ENCODE peak calls at places on chromosomes 5 and 9, in five cellular contexts. F is HepG2, O is IMR-90, N is mammary epithelial cell, V is SK-N-SH. Y is an unnamed sample.

GRCh38 chr5:59042201-59042600 is 459.3 kb downstream of the RAB3C start:
- DNase-seq in F (no peak), O (peak; percentile 63), N (peak; percentile 77), V (no peak), Y (peak; percentile 89)

GRCh38 chr5:73985145-73985544 is 359.1 kb downstream of the ARHGEF28 start:
- DNase-seq in F (peak; percentile 69), O (peak; percentile 45), N (peak; percentile 83), V (peak; percentile 22), Y (peak; percentile 20)

GRCh38 chr9:72826954-72827953 is 125.6 kb downstream of the ALDH1A1 start:
- DNase-seq in F (no peak), O (no peak), N (no peak), V (no peak), Y (no peak)

GRCh38 chr5:56311306-56311904 is 78.3 kb upstream of the ANKRD55 start:
- DNase-seq in F (no peak), O (no peak), N (no peak), V (no peak), Y (no peak)

GRCh38 chr5:112762113-112762810 is 24.6 kb downstream of the APC start:
- DNase-seq in F (no peak), O (peak; percentile 40), N (no peak), V (no peak), Y (peak; percentile 63)

GRCh38 chr5:142133382-142134206 is 25.0 kb downstream of the NDFIP1 start:
- DNase-seq in F (peak; percentile 42), O (no peak), N (no peak), V (no peak), Y (no peak)

GRCh38 chr9:32579706-32580331 is 6.9 kb upstream of the NDUFB6 start:
- DNase-seq in F (peak; percentile 38), O (peak; percentile 53), N (peak; percentile 25), V (peak; percentile 45), Y (no peak)

GRCh38 chr5:31408814-31409213 is 123.1 kb downstream of the DROSHA start:
- DNase-seq in F (no peak), O (peak; percentile 74), N (peak; percentile 90), V (no peak), Y (peak; percentile 75)

GRCh38 chr9:115006660-115007059 is 76.3 kb upstream of the TNFSF8 start:
- DNase-seq in F (no peak), O (peak; percentile 83), N (peak; percentile 87), V (no peak), Y (peak; percentile 98)

GRCh38 chr5:163281512-163281911 is 155.9 kb upstream of the CCNG1 start:
- DNase-seq in F (no peak), O (no peak), N (no peak), V (no peak), Y (no peak)

GRCh38 chr9:92135576-92135975 is 20.4 kb upstream of the SPTLC1 start:
- DNase-seq in F (no peak), O (no peak), N (no peak), V (no peak), Y (no peak)

GRCh38 chr5:159962214-159962613 is 45.9 kb downstream of the ADRA1B start:
- DNase-seq in F (no peak), O (no peak), N (no peak), V (no peak), Y (no peak)

GRCh38 chr5:96963267-96963666 is 27.4 kb downstream of the LNPEP start:
- DNase-seq in F (no peak), O (peak; percentile 82), N (no peak), V (no peak), Y (peak; percentile 52)

GRCh38 chr5:8227114-8227513 is 358.2 kb downstream of the MTRR start:
- DNase-seq in F (no peak), O (no peak), N (no peak), V (no peak), Y (no peak)

GRCh38 chr9:109097156-109097555 is 22.6 kb downstream of the TMEM245 start:
- DNase-seq in F (no peak), O (no peak), N (no peak), V (no peak), Y (no peak)

GRCh38 chr5:91048073-91048472 is 335.0 kb downstream of the ARRDC3 start:
- DNase-seq in F (no peak), O (no peak), N (no peak), V (no peak), Y (no peak)

GRCh38 chr5:172932313-172933017 is 26.8 kb upstream of the RPL26L1 start:
- DNase-seq in F (peak; percentile 23), O (peak; percentile 78), N (peak; percentile 40), V (peak; percentile 86), Y (no peak)

GRCh38 chr5:56530739-56531138 is 284.6 kb upstream of the MAP3K1 start:
- DNase-seq in F (no peak), O (no peak), N (no peak), V (no peak), Y (no peak)

GRCh38 chr5:119708076-119708790 is 78.9 kb downstream of the FAM170A start:
- DNase-seq in F (no peak), O (no peak), N (peak; percentile 4), V (no peak), Y (no peak)

GRCh38 chr9:126348911-126349550 is 22.4 kb downstream of the MVB12B start:
- DNase-seq in F (no peak), O (no peak), N (no peak), V (no peak), Y (no peak)

GRCh38 chr9:125460883-125461475 is 199.4 kb downstream of the GAPVD1 start:
- DNase-seq in F (no peak), O (peak; percentile 93), N (no peak), V (no peak), Y (peak; percentile 100)

GRCh38 chr5:95178046-95178651 is 106.7 kb downstream of the MCTP1 start:
- DNase-seq in F (peak; percentile 7), O (no peak), N (no peak), V (no peak), Y (peak; percentile 73)

GRCh38 chr5:142104491-142104890 is 4.1 kb upstream of the NDFIP1 start:
- DNase-seq in F (no peak), O (no peak), N (no peak), V (no peak), Y (no peak)

GRCh38 chr5:99949969-99950524 is 585.1 kb upstream of the FAM174A start:
- DNase-seq in F (no peak), O (no peak), N (no peak), V (no peak), Y (no peak)

GRCh38 chr9:5876026-5876425 is 14.7 kb upstream of the MLANA start:
- DNase-seq in F (no peak), O (no peak), N (no peak), V (no peak), Y (no peak)

GRCh38 chr5:125776656-125777055 is 646.6 kb upstream of the GRAMD2B start:
- DNase-seq in F (no peak), O (no peak), N (no peak), V (no peak), Y (no peak)

GRCh38 chr9:98192503-98193335 is at the start of gene CORO2A:
- DNase-seq in F (peak; percentile 67), O (peak; percentile 63), N (peak; percentile 83), V (peak; percentile 98), Y (peak; percentile 50)

GRCh38 chr9:98189412-98189811 is 3.0 kb downstream of the CORO2A start:
- DNase-seq in F (no peak), O (no peak), N (no peak), V (no peak), Y (no peak)

GRCh38 chr9:98191615-98192502 is 578 bp downstream of the CORO2A start:
- DNase-seq in F (no peak), O (no peak), N (peak; percentile 49), V (peak; percentile 77), Y (no peak)

GRCh38 chr9:98190757-98191105 is 1.7 kb downstream of the CORO2A start:
- DNase-seq in F (no peak), O (no peak), N (no peak), V (no peak), Y (no peak)

DNA sequence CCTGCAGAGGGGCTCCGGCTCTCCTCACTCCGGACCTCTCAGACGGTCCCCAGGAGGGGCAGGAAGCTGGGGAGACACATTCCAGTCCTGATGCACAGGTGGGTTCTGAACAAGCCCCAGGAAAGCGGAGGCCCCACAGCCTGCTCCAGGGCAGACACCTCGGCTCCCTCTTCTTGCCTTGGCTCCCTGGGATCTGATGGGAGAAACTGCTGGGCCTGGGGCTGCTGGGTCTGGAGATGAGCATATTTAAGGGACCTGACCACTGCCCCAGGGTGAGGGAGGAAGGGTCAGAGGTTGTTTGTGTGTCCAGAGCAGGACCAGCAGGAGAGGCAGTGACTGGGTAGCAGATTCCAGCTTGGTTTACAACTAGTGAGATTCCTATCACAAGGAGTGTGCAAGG is 1.2 kb downstream of the CORO2A start:
- DNase-seq in F (no peak), O (no peak), N (no peak), V (no peak), Y (no peak)
- H3K4me3 ChIP-seq in F (peak overlapping the region; percentile 81), O (no peak overlapping the region), N (peak overlapping the region; percentile 85), V (no peak overlapping the region), Y (no peak overlapping the region)

DNA sequence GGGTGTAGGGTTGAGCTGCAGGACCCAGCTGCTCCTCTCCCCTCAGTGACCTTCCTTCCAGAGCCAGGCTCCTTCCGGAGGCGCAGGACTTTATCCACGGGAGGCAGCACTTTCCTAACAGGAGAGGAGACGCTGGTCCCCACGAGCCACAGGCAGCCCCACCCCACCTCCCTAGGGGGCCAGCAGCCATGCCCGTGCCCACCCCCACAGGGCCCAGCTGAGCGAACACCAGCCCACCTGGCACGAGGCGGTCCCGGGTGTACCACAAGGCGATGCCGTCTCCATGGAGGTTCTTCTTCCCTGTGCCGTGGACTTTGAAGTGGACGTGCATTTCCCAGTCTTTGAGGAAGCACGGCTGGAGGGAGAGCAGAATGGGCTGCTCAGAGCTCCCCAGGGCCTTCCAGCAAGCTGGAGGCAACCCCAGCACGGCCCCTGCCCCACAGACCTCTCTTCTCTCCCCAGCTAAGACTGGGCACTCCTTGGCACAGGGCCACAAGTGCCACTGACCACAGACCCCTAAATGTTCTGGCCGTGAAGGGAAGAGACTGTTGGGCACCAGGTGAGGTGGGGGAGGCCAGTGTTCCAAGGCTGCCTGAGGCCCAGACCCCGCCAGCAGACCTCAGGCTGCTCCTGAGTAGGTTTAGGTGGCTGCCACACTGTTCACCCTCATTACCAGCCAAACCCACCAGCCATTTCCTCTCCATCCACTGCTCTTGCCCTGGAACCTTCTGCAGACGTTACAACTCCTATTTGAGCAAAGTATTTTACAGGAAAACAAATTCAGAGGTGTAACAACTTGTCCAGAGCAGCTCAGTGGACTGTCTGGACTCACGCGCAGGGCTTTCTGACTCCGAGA is 13.0 kb downstream of the LMAN2 start:
- DNase-seq in F (no peak), O (no peak), N (no peak), V (no peak), Y (no peak)
- H3K9ac ChIP-seq in F (no peak overlapping the region), O (no peak overlapping the region), N (no peak overlapping the region), V (no peak overlapping the region), Y (no peak overlapping the region)

GRCh38 chr5:6456766-6457370 is 8.2 kb downstream of the UBE2QL1 start:
- DNase-seq in F (no peak), O (no peak), N (no peak), V (no peak), Y (no peak)

GRCh38 chr5:6453937-6454560 is 5.4 kb downstream of the UBE2QL1 start:
- DNase-seq in F (no peak), O (no peak), N (no peak), V (no peak), Y (no peak)

GRCh38 chr5:6455571-6456200 is 7.0 kb downstream of the UBE2QL1 start:
- DNase-seq in F (no peak), O (no peak), N (no peak), V (no peak), Y (no peak)

GRCh38 chr5:6452622-6453504 is 4.2 kb downstream of the UBE2QL1 start:
- DNase-seq in F (no peak), O (no peak), N (no peak), V (no peak), Y (no peak)

GRCh38 chr5:6454628-6455053 is 6.0 kb downstream of the UBE2QL1 start:
- DNase-seq in F (no peak), O (no peak), N (no peak), V (no peak), Y (no peak)
- TF ChIP-seq CTCF in F (no peak), O (no peak), N (no peak), V (no peak), Y (no peak)

GRCh38 chr5:65481635-65482271 is at the start of gene ADAMTS6:
- DNase-seq in F (peak; percentile 70), O (peak; percentile 99), N (peak; percentile 87), V (peak; percentile 78), Y (peak; percentile 95)
- H3K4me3 ChIP-seq in F (peak within 1 kb of the TSS; percentile 73), O (peak within 1 kb of the TSS; percentile 88), N (peak within 1 kb of the TSS; percentile 54), V (peak within 1 kb of the TSS; percentile 89), Y (peak within 1 kb of the TSS; percentile 95)